ENCODE peak calls at places on chromosome 7, in four cellular contexts. L, N, I and O are unnamed samples.

GRCh38 chr7:16998481-16999051 is 116.8 kb upstream of the AGR3 start:
- DNase-seq in L (no peak), N (no peak), I (no peak), O (no peak)

GRCh38 chr7:128459394-128459878 is 3.8 kb downstream of the HILPDA start:
- DNase-seq in L (peak), N (no peak), I (peak), O (peak)

GRCh38 chr7:121020652-121021051 is 32.1 kb downstream of the CPED1 start:
- DNase-seq in L (no peak), N (no peak), I (peak), O (no peak)

GRCh38 chr7:16604054-16604453 is 41.5 kb downstream of the ANKMY2 start:
- DNase-seq in L (no peak), N (no peak), I (no peak), O (no peak)

GRCh38 chr7:149716932-149717307 is 56.5 kb downstream of the ZNF467 start:
- DNase-seq in L (no peak), N (no peak), I (no peak), O (no peak)

GRCh38 chr7:67021260-67021659 is 24.6 kb downstream of the TYW1 start:
- DNase-seq in L (peak), N (no peak), I (no peak), O (peak)

GRCh38 chr7:14309432-14309831 is 320.0 kb upstream of the ETV1 start:
- DNase-seq in L (no peak), N (no peak), I (no peak), O (no peak)

GRCh38 chr7:79547132-79547531 is 93.7 kb upstream of the MAGI2 start:
- DNase-seq in L (no peak), N (no peak), I (no peak), O (no peak)

GRCh38 chr7:150407588-150408392 is 28.7 kb downstream of the ZNF775 start:
- DNase-seq in L (peak), N (no peak), I (no peak), O (no peak)

GRCh38 chr7:5773661-5774086 is 7.8 kb downstream of the RNF216 start:
- DNase-seq in L (peak), N (no peak), I (peak), O (no peak)

GRCh38 chr7:81719865-81720264 is 50.0 kb downstream of the HGF start:
- DNase-seq in L (no peak), N (no peak), I (no peak), O (no peak)

GRCh38 chr7:73892003-73892975 is 31.3 kb downstream of the TMEM270 start:
- DNase-seq in L (no peak), N (no peak), I (no peak), O (no peak)

GRCh38 chr7:132406039-132406438 is 170.2 kb downstream of the PLXNA4 start:
- DNase-seq in L (no peak), N (no peak), I (no peak), O (no peak)

GRCh38 chr7:138665249-138665648 is 35.9 kb downstream of the SVOPL start:
- DNase-seq in L (no peak), N (no peak), I (no peak), O (no peak)
- H3K4me3 ChIP-seq in L (no peak), N (no peak), I (no peak), O (no peak)

GRCh38 chr7:21898265-21898930 is 47.3 kb downstream of the CDCA7L start:
- DNase-seq in L (no peak), N (no peak), I (no peak), O (no peak)
- H3K4me3 ChIP-seq in L (no peak), N (no peak), I (no peak), O (no peak)

GRCh38 chr7:100126239-100126930 is 382 bp upstream of the MBLAC1 start:
- DNase-seq in L (no peak), N (no peak), I (no peak), O (no peak)

GRCh38 chr7:100128602-100128963 is 1.8 kb downstream of the MBLAC1 start:
- DNase-seq in L (no peak), N (no peak), I (no peak), O (no peak)

GRCh38 chr7:100127866-100128601 is 1.3 kb downstream of the MBLAC1 start:
- DNase-seq in L (no peak), N (no peak), I (no peak), O (no peak)

GRCh38 chr7:100124301-100125229 is 2.2 kb upstream of the MBLAC1 start:
- DNase-seq in L (no peak), N (no peak), I (no peak), O (no peak)

DNA sequence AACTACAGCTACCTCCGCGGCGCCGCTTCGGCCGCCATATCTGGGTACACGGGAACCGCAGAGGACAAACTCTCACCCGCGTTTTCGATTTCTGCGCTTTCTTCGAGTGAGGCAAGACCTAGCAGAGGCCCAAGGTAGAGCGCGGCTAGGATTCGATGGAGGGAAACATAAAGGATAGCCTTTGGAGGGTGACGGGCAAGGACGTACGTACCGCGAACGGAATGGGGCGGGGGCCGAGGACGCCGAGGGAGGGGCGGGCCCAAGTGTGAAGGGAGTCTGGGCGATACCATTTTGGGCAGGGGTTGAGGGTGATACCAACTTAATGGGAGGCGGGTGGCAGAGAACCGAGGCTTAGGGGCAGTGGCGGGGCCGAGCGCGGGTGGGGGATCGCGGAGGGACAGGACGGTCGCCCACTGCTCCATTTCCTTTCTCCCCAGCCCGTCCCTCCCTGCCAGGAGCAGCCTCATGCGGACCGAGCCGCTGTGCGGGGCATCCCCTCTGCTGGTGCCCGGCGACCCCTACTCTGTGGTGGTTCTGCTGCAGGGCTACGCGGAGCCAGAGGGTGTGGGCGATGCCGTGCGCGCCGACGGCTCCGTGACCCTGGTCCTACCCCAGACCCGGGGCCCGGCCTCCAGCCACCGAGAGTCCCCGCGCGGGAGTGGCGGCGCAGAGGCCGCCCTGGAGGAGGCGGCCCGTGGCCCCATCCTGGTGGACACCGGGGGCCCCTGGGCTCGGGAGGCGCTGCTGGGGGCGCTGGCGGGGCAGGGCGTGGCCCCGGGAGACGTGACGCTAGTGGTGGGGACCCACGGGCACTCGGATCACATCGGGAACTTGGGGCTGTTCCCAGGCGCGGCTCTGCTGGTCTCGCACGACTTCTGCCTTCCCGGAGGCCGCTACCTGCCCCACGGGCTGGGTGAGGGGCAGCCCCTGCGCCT is at the start of gene MBLAC1:
- DNase-seq in L (peak), N (peak), I (peak), O (peak)
- H3K4me3 ChIP-seq in L (peak), N (peak), I (peak), O (peak)

DNA sequence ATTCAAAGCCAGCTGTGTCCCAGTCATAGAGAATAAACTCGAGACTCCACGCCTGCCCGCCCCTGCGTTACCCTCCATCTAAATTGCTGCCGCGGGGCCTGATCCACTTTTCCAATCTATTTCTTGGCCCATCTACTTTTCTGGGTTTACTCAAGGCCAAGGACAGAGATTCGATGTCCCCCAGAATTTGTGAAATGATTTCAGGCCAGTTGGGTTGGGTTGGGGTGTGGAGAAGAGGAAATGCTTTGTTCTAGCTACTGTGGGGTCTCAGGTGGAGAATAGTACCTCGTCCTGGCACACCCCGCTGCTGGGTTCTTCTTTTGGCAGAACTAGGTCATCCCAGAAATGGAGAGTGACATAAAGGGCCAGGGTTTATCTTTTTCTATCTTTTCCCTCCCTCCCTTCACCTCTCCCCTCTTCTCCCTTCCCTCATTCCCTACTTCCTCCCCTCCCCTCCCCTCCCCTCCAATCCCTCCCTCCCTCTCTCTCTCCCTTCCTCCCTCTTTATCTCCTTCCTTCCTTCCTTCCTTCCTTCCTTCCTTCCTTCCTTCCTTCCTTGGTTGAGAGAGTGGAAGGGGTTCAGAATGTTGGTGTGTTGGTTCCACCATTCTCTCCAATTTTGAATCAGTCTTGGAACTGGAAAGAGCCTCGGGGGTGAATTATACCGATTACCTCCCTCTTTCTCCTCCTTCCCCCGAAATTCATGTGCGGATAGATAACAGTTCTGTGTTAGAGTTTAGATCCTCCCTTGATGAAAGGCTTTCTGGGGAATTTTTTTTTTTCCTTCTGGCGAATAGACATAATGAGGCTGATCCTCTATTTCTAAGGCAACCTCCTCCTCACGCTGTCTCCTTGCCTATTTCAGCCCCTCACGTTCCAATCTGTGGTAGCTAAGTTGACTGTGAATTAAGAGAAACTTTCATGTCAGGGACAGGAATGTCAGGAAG is 1.2 kb upstream of the TMEM229A start:
- DNase-seq in L (no peak), N (no peak), I (no peak), O (no peak)
- H3K4me3 ChIP-seq in L (no peak), N (no peak), I (no peak), O (no peak)

DNA sequence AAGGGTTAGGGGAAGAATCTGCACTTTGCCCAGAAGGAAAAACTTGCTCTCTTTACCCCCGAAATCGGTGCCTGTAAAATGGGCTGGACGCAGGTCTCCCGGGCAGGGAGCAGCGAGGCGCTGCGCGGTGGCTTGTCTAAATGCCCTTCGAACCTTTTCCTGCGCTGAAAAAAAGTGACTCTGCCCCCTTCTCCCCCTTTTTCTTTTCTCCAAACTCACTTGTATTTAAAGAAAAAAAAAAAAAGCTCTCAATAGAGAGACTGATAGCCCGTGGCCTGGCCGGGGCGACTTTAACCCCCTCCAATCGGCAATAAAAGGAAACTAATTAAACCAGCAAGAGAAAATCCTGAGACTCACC is 286 bp downstream of the SP8 start:
- DNase-seq in L (no peak), N (no peak), I (no peak), O (no peak)
- H3K4me3 ChIP-seq in L (no peak), N (peak), I (peak), O (peak)

DNA sequence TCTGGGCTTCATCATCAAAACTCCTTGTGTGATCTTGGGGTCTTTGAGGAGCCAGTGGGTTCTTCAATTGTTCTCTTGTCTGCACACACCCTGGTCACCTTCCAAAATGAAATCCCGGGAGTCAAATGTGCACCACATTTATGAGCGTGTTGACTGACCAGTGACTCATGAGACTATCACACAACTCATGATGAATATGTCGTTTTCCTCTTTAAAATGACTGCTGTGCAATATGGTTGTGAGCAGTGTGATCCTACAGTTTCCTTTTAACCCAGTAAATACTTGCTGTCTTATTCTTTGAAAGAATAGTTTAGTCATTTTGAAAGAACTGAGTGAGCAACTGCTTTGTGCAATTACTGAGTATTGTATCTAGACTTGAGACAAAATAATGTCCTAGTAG is 149.2 kb downstream of the DYNC1I1 start:
- DNase-seq in L (no peak), N (no peak), I (no peak), O (no peak)
- H3K4me3 ChIP-seq in L (no peak), N (no peak), I (no peak), O (no peak)

GRCh38 chr7:96449094-96449493 is 127.2 kb upstream of the SLC25A13 start:
- DNase-seq in L (no peak), N (no peak), I (no peak), O (no peak)
- H3K4me3 ChIP-seq in L (no peak), N (no peak), I (no peak), O (no peak)

DNA sequence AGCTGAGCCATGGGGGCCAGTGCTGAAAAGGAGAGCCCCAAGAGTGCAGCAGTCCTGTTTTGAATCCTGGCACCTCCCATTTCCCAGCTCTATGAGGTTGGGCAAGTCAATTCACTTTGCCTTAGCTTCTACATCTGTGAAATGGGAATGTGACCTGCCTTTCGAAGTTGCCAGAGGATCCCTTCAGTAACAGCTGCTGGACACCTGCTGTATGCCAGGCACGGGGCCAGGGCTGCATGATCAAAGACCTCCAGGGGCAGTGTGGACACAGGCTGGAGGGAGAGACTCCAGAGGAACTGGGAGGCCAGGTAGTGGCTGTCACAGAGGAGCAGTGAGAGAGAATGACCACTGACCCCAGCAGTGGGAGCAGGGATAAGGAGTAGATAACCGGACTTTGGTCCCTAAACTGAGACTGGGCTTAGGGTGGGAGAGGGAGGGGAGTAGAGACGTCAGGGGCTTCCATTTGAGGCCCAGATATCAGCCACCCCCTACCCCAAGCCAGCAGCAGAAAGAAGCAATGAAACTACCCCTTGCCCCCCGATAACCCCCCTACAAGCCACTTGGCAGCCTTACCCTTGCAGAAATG is 45.2 kb downstream of the SRRM3 start:
- DNase-seq in L (no peak), N (no peak), I (no peak), O (no peak)
- H3K4me3 ChIP-seq in L (no peak), N (no peak), I (no peak), O (no peak)